ENCODE peak calls at places on chromosomes 16 and 17, in eight cellular contexts. A is SJSA1; V is HFF-Myc; T is activated naive CD4-positive, alpha-beta T cell treated with anti-CD3 and anti-CD28 coated beads for 36 hours; K is NCI-H345; B is EH; I is head of caudate nucleus; G is NCI-H1417. J is an unnamed sample.

GRCh38 chr16:4556112-4556511 is at the start of gene C16orf96:
- DNase-seq in A (no peak), V (no peak), T (no peak), K (no peak), B (peak), I (no peak), G (no peak), J (no peak)

GRCh38 chr17:79790805-79791353 is 6.0 kb downstream of the CBX8 start:
- DNase-seq in A (no peak), V (no peak), T (peak), K (no peak), B (no peak), I (no peak), G (no peak), J (no peak)

GRCh38 chr17:82356028-82356427 is 3.0 kb upstream of the TEX19 start:
- DNase-seq in A (no peak), V (no peak), T (no peak), K (no peak), B (no peak), I (no peak), G (no peak), J (no peak)

GRCh38 chr16:30660424-30661251 is 2.4 kb downstream of the FBRS start:
- DNase-seq in A (no peak), V (no peak), T (peak), K (no peak), B (peak), I (no peak), G (no peak), J (no peak)

GRCh38 chr16:50842013-50842505 is 100.2 kb downstream of the CYLD start:
- DNase-seq in A (peak), V (no peak), T (no peak), K (no peak), B (no peak), I (no peak), G (no peak), J (no peak)

GRCh38 chr17:9204026-9204425 is 182.7 kb downstream of the NTN1 start:
- DNase-seq in A (no peak), V (no peak), T (no peak), K (no peak), B (no peak), I (no peak), G (no peak), J (no peak)

GRCh38 chr16:80804451-80805383 is at the start of gene CDYL2:
- DNase-seq in A (no peak), V (no peak), T (peak), K (peak), B (peak), I (no peak), G (no peak), J (no peak)

GRCh38 chr16:27298132-27298531 is 15.6 kb upstream of the IL4R start:
- DNase-seq in A (no peak), V (no peak), T (no peak), K (no peak), B (no peak), I (no peak), G (no peak), J (no peak)

GRCh38 chr17:13562271-13562800 is 39.4 kb downstream of the HS3ST3A1 start:
- DNase-seq in A (peak), V (peak), T (no peak), K (no peak), B (peak), I (no peak), G (no peak), J (no peak)

GRCh38 chr16:15043344-15043743 is 12.5 kb downstream of the NTAN1 start:
- DNase-seq in A (no peak), V (no peak), T (no peak), K (no peak), B (no peak), I (no peak), G (no peak), J (no peak)

GRCh38 chr16:74726736-74727135 is 26.1 kb upstream of the MLKL start:
- DNase-seq in A (no peak), V (no peak), T (peak), K (no peak), B (no peak), I (no peak), G (no peak), J (no peak)

GRCh38 chr16:8568231-8568617 is 22.1 kb downstream of the TMEM114 start:
- DNase-seq in A (no peak), V (no peak), T (peak), K (no peak), B (no peak), I (no peak), G (peak), J (no peak)

GRCh38 chr17:76082326-76083251 is 3.6 kb downstream of the ZACN start:
- DNase-seq in A (no peak), V (no peak), T (no peak), K (peak), B (no peak), I (peak), G (no peak), J (peak)

GRCh38 chr17:66955821-66956220 is 8.7 kb upstream of the CACNG4 start:
- DNase-seq in A (no peak), V (no peak), T (no peak), K (no peak), B (no peak), I (no peak), G (no peak), J (no peak)

GRCh38 chr17:40448639-40449261 is 5.5 kb downstream of the IGFBP4 start:
- DNase-seq in A (no peak), V (no peak), T (no peak), K (no peak), B (peak), I (no peak), G (no peak), J (no peak)

GRCh38 chr17:80955673-80956306 is 35.9 kb upstream of the CHMP6 start:
- DNase-seq in A (no peak), V (no peak), T (no peak), K (no peak), B (no peak), I (no peak), G (no peak), J (no peak)

GRCh38 chr17:40178021-40178601 is 841 bp downstream of the RAPGEFL1 start:
- DNase-seq in A (no peak), V (no peak), T (no peak), K (no peak), B (no peak), I (peak), G (no peak), J (no peak)

GRCh38 chr17:30363715-30364202 is 15.0 kb upstream of the CPD start:
- DNase-seq in A (no peak), V (peak), T (peak), K (no peak), B (peak), I (peak), G (no peak), J (no peak)

GRCh38 chr17:57002904-57003303 is 25.0 kb downstream of the SCPEP1 start:
- DNase-seq in A (no peak), V (no peak), T (no peak), K (no peak), B (no peak), I (no peak), G (no peak), J (no peak)

GRCh38 chr16:29147710-29148425 is 163.0 kb downstream of the LAT start:
- DNase-seq in A (no peak), V (no peak), T (no peak), K (no peak), B (no peak), I (no peak), G (no peak), J (no peak)

GRCh38 chr16:75570351-75571104 is 4.3 kb downstream of the GABARAPL2 start:
- DNase-seq in A (no peak), V (no peak), T (no peak), K (no peak), B (no peak), I (no peak), G (no peak), J (no peak)

GRCh38 chr17:57898487-57899311 is 48.9 kb upstream of the MRPS23 start:
- DNase-seq in A (peak), V (no peak), T (no peak), K (no peak), B (peak), I (peak), G (no peak), J (no peak)

GRCh38 chr17:44086364-44087311 is 16.1 kb downstream of the G6PC3 start:
- DNase-seq in A (peak), V (peak), T (peak), K (peak), B (peak), I (peak), G (peak), J (no peak)

GRCh38 chr16:15739940-15740339 is 89.9 kb downstream of the NDE1 start:
- DNase-seq in A (no peak), V (no peak), T (no peak), K (no peak), B (no peak), I (no peak), G (no peak), J (no peak)

GRCh38 chr16:50273382-50273690 is 7.0 kb downstream of the ADCY7 start:
- DNase-seq in A (no peak), V (no peak), T (no peak), K (no peak), B (no peak), I (no peak), G (no peak), J (no peak)

GRCh38 chr16:85372627-85373372 is 240.3 kb upstream of the GSE1 start:
- DNase-seq in A (peak), V (no peak), T (peak), K (no peak), B (peak), I (no peak), G (no peak), J (no peak)